ENCODE peak calls at places on chromosomes 1 and 21, in ten cellular contexts. J, W, M, Z, U, S, X, R, N and B are unnamed samples.

GRCh38 chr1:174902531-174903099 is 97.1 kb upstream of the CACYBP start:
- DNase-seq in Z (no peak), N (no peak), R (no peak), S (no peak), X (no peak), U (no peak), M (no peak), W (no peak), J (no peak), B (no peak)

GRCh38 chr1:22643381-22643780 is at the start of gene C1QC:
- DNase-seq in J (no peak), N (no peak), S (no peak), W (no peak), U (peak; percentile 17), X (peak; percentile 70), R (no peak), M (no peak), Z (no peak), B (peak; percentile 29)

GRCh38 chr1:183887826-183888819 is 83.2 kb downstream of the RGL1 start:
- DNase-seq in M (peak; percentile 5), U (no peak), N (no peak), J (no peak), W (no peak), S (no peak), X (no peak), R (no peak), Z (no peak), B (no peak)

GRCh38 chr1:248187363-248187762 is 9.7 kb upstream of the OR2M3 start:
- DNase-seq in Z (no peak), W (no peak), X (no peak), J (no peak), R (no peak), N (no peak), M (no peak), S (no peak), U (no peak), B (no peak)

GRCh38 chr1:93518516-93518915 is 70.6 kb downstream of the FNBP1L start:
- DNase-seq in R (no peak), W (no peak), S (no peak), X (no peak), Z (no peak), J (no peak), M (no peak), U (no peak), N (peak; percentile 21), B (no peak)

GRCh38 chr1:58909162-58909560 is 125.3 kb upstream of the JUN start:
- DNase-seq in M (no peak), W (no peak), Z (no peak), N (peak; percentile 51), X (no peak), J (no peak), U (no peak), S (no peak), R (no peak), B (no peak)

GRCh38 chr21:31279214-31279613 is 64.8 kb downstream of the TIAM1 start:
- DNase-seq in X (no peak), S (no peak), N (no peak), Z (no peak), J (no peak), W (no peak), R (no peak), U (no peak), M (no peak), B (no peak)

GRCh38 chr1:6445062-6445763 is 20.6 kb downstream of the ESPN start:
- DNase-seq in U (no peak), J (no peak), N (peak; percentile 37), W (no peak), R (no peak), S (peak; percentile 71), Z (peak; percentile 66), M (no peak), X (no peak), B (no peak)

GRCh38 chr21:28675265-28676041 is 317.2 kb downstream of the LTN1 start:
- DNase-seq in W (no peak), M (no peak), U (no peak), X (no peak), S (no peak), J (no peak), N (peak; percentile 79), R (no peak), Z (no peak), B (no peak)

GRCh38 chr1:84991097-84991890 is 5.6 kb downstream of the MCOLN2 start:
- DNase-seq in J (no peak), Z (no peak), S (no peak), M (no peak), W (no peak), R (no peak), X (no peak), U (no peak), N (no peak), B (no peak)

GRCh38 chr1:157566484-157567300 is 14.4 kb upstream of the FCRL5 start:
- DNase-seq in N (no peak), W (no peak), U (no peak), J (no peak), R (no peak), S (no peak), X (no peak), M (no peak), Z (no peak), B (no peak)

GRCh38 chr1:151371340-151371739 is 1.2 kb downstream of the SELENBP1 start:
- DNase-seq in N (peak; percentile 60), W (peak; percentile 86), U (peak; percentile 22), J (no peak), R (no peak), S (no peak), M (no peak), Z (no peak), X (peak; percentile 81), B (peak; percentile 69)

GRCh38 chr1:210232524-210233215 is at the start of gene SERTAD4:
- DNase-seq in W (peak; percentile 75), J (no peak), U (peak; percentile 44), M (no peak), X (no peak), R (no peak), S (peak; percentile 88), Z (peak; percentile 63), N (no peak), B (no peak)

GRCh38 chr1:10909697-10910489 is 102.6 kb upstream of the TARDBP start:
- DNase-seq in N (no peak), S (peak; percentile 85), R (peak; percentile 32), X (peak; percentile 80), M (peak; percentile 63), Z (peak; percentile 60), U (peak; percentile 12), W (peak; percentile 65), J (no peak), B (peak; percentile 57)

GRCh38 chr1:229130028-229130668 is 140.8 kb upstream of the RAB4A start:
- DNase-seq in U (no peak), J (no peak), W (no peak), S (no peak), X (no peak), R (no peak), Z (no peak), N (no peak), M (no peak), B (peak; percentile 44)

GRCh38 chr21:34771512-34772028 is 102.8 kb downstream of the CLIC6 start:
- DNase-seq in N (peak; percentile 88), J (no peak), Z (no peak), W (no peak), R (no peak), S (no peak), X (no peak), M (no peak), U (no peak), B (no peak)

GRCh38 chr21:31887596-31887920 is 14.7 kb downstream of the HUNK start:
- DNase-seq in M (no peak), S (no peak), J (no peak), Z (no peak), W (peak; percentile 74), X (peak; percentile 61), N (no peak), R (no peak), U (no peak), B (no peak)

GRCh38 chr21:46055863-46056281 is 42.0 kb upstream of the COL6A2 start:
- DNase-seq in W (peak; percentile 69), U (no peak), Z (no peak), M (no peak), R (no peak), X (peak; percentile 69), N (peak; percentile 71), S (no peak), J (no peak), B (peak; percentile 15)
- H3K27ac ChIP-seq in W (peak overlapping the region; percentile 85), U (no peak overlapping the region), Z (no peak overlapping the region), M (no peak overlapping the region), R (no peak overlapping the region), X (peak overlapping the region; percentile 64), N (peak overlapping the region; percentile 94), S (no peak overlapping the region), J (peak overlapping the region; percentile 94), B (peak overlapping the region; percentile 89)

GRCh38 chr1:207007352-207008033 is 25.1 kb downstream of the C1orf116 start:
- DNase-seq in J (no peak), X (no peak), S (no peak), N (peak; percentile 36), Z (no peak), W (no peak), U (no peak), R (no peak), M (no peak), B (peak; percentile 82)
- H3K27ac ChIP-seq in J (no peak overlapping the region), X (no peak overlapping the region), S (peak overlapping the region; percentile 72), N (no peak overlapping the region), Z (no peak overlapping the region), W (peak overlapping the region; percentile 57), U (no peak overlapping the region), R (no peak overlapping the region), M (no peak overlapping the region), B (no peak overlapping the region)

GRCh38 chr1:21263653-21264225 is 26.5 kb downstream of the ECE1 start:
- DNase-seq in X (no peak), M (no peak), J (peak; percentile 74), N (no peak), U (no peak), S (no peak), Z (no peak), W (no peak), R (no peak), B (no peak)
- H3K27ac ChIP-seq in X (peak overlapping the region; percentile 81), M (no peak overlapping the region), J (peak overlapping the region; percentile 94), N (peak overlapping the region; percentile 98), U (no peak overlapping the region), S (no peak overlapping the region), Z (peak overlapping the region; percentile 88), W (peak overlapping the region; percentile 91), R (no peak overlapping the region), B (peak overlapping the region; percentile 86)

GRCh38 chr1:33905241-33905640 is 41.4 kb downstream of the HMGB4 start:
- DNase-seq in R (no peak), W (no peak), X (no peak), S (no peak), N (no peak), J (peak; percentile 16), M (no peak), Z (no peak), U (no peak), B (no peak)

GRCh38 chr1:33903210-33903589 is 39.3 kb downstream of the HMGB4 start:
- DNase-seq in S (no peak), N (peak; percentile 17), M (no peak), R (no peak), U (no peak), X (no peak), Z (no peak), W (no peak), J (peak; percentile 17), B (no peak)

GRCh38 chr1:33899746-33900145 is 35.9 kb downstream of the HMGB4 start:
- DNase-seq in R (no peak), Z (no peak), S (no peak), X (no peak), N (no peak), W (no peak), U (no peak), J (peak; percentile 29), M (no peak), B (no peak)

GRCh38 chr1:33898933-33899332 is 35.1 kb downstream of the HMGB4 start:
- DNase-seq in X (no peak), N (no peak), S (no peak), J (peak; percentile 38), R (no peak), M (no peak), Z (no peak), W (no peak), U (no peak), B (no peak)

GRCh38 chr1:33902486-33903209 is 38.8 kb downstream of the HMGB4 start:
- DNase-seq in U (no peak), M (no peak), X (no peak), W (no peak), R (no peak), N (no peak), J (peak; percentile 53), Z (peak; percentile 46), S (peak; percentile 26), B (no peak)
- H3K27ac ChIP-seq in U (no peak overlapping the region), M (no peak overlapping the region), X (no peak overlapping the region), W (no peak overlapping the region), R (no peak overlapping the region), N (peak overlapping the region; percentile 2), J (no peak overlapping the region), Z (peak overlapping the region; percentile 47), S (no peak overlapping the region), B (no peak overlapping the region)